ENCODE peak calls at places on chromosome 11, in seven cellular contexts. D is gastrocnemius medialis, G is epithelial cell of esophagus, V is aorta, E is adrenal gland, M is A549, O is HCT116. B is an unnamed sample.
A peak's percentile ranks its signal among the peaks of the same experiment; 100 is the strongest.

GRCh38 chr11:119389611-119390254 is 8.2 kb upstream of the USP2 start:
- DNase-seq in D (no peak), G (peak; percentile 45), V (no peak), E (no peak), M (no peak), O (no peak), B (no peak)

GRCh38 chr11:67561971-67562560 is 21.5 kb upstream of the GSTP1 start:
- DNase-seq in D (no peak), G (peak; percentile 29), V (no peak), E (no peak), M (peak; percentile 56), O (no peak), B (no peak)

GRCh38 chr11:85955531-85955930 is 100.3 kb downstream of the CCDC83 start:
- DNase-seq in D (no peak), G (no peak), V (no peak), E (no peak), M (no peak), O (no peak), B (no peak)

GRCh38 chr11:102287963-102288744 is 29.1 kb upstream of the BIRC3 start:
- DNase-seq in D (no peak), G (peak; percentile 81), V (no peak), E (peak; percentile 75), M (peak; percentile 80), O (peak; percentile 69), B (peak; percentile 67)

GRCh38 chr11:134504146-134504905 is 92.3 kb upstream of the B3GAT1 start:
- DNase-seq in D (no peak), G (no peak), V (peak; percentile 30), E (no peak), M (no peak), O (no peak), B (no peak)

GRCh38 chr11:102192349-102193066 is 82.3 kb downstream of the YAP1 start:
- DNase-seq in D (no peak), G (no peak), V (no peak), E (no peak), M (no peak), O (no peak), B (no peak)

GRCh38 chr11:75371930-75372876 is 20.7 kb upstream of the ARRB1 start:
- DNase-seq in D (no peak), G (peak; percentile 86), V (peak; percentile 16), E (no peak), M (peak; percentile 96), O (no peak), B (peak; percentile 32)

GRCh38 chr11:59206635-59207034 is 6.1 kb downstream of the MPEG1 start:
- DNase-seq in D (no peak), G (peak; percentile 62), V (no peak), E (peak; percentile 84), M (peak; percentile 50), O (peak; percentile 21), B (peak; percentile 13)

GRCh38 chr11:9617960-9618359 is 44.5 kb downstream of the WEE1 start:
- DNase-seq in D (no peak), G (peak; percentile 73), V (no peak), E (no peak), M (peak; percentile 40), O (no peak), B (no peak)

GRCh38 chr11:120881591-120881990 is 142.3 kb upstream of the TBCEL start:
- DNase-seq in D (no peak), G (no peak), V (no peak), E (no peak), M (no peak), O (no peak), B (no peak)

GRCh38 chr11:64553554-64554201 is 37.3 kb upstream of the SLC22A12 start:
- DNase-seq in D (no peak), G (peak; percentile 48), V (peak; percentile 89), E (peak; percentile 86), M (peak; percentile 43), O (no peak), B (no peak)

GRCh38 chr11:85889676-85890579 is 34.7 kb downstream of the CCDC83 start:
- DNase-seq in D (no peak), G (peak; percentile 89), V (no peak), E (no peak), M (peak; percentile 36), O (peak; percentile 72), B (peak; percentile 65)

GRCh38 chr11:2579315-2580060 is 120.3 kb downstream of the KCNQ1OT1 start:
- DNase-seq in D (peak; percentile 0), G (no peak), V (peak; percentile 61), E (peak; percentile 55), M (no peak), O (no peak), B (no peak)

GRCh38 chr11:76083563-76084451 is 122.5 kb downstream of the WNT11 start:
- DNase-seq in D (no peak), G (no peak), V (no peak), E (no peak), M (no peak), O (no peak), B (peak; percentile 95)

GRCh38 chr11:20114588-20114987 is 45.7 kb downstream of the DBX1 start:
- DNase-seq in D (no peak), G (no peak), V (no peak), E (no peak), M (no peak), O (no peak), B (no peak)

GRCh38 chr11:57376095-57376812 is 4.7 kb downstream of the PRG3 start:
- DNase-seq in D (no peak), G (no peak), V (no peak), E (no peak), M (no peak), O (no peak), B (no peak)

GRCh38 chr11:115959098-115959497 is 454.9 kb upstream of the CADM1 start:
- DNase-seq in D (no peak), G (no peak), V (no peak), E (no peak), M (no peak), O (no peak), B (no peak)

GRCh38 chr11:36131719-36132349 is 157.4 kb downstream of the COMMD9 start:
- DNase-seq in D (peak; percentile 31), G (peak; percentile 44), V (no peak), E (peak; percentile 86), M (peak; percentile 41), O (no peak), B (no peak)

GRCh38 chr11:46537121-46537520 is 56.7 kb downstream of the AMBRA1 start:
- DNase-seq in D (no peak), G (no peak), V (no peak), E (no peak), M (peak; percentile 29), O (no peak), B (no peak)

GRCh38 chr11:73019448-73019847 is 122.7 kb downstream of the FCHSD2 start:
- DNase-seq in D (no peak), G (no peak), V (no peak), E (no peak), M (no peak), O (no peak), B (no peak)

GRCh38 chr11:78798567-78799170 is 224.0 kb upstream of the NARS2 start:
- DNase-seq in D (peak; percentile 34), G (peak; percentile 52), V (peak; percentile 90), E (peak; percentile 83), M (peak; percentile 52), O (peak; percentile 28), B (no peak)

GRCh38 chr11:69075421-69076128 is 26.8 kb downstream of the TPCN2 start:
- DNase-seq in D (peak; percentile 36), G (peak; percentile 37), V (peak; percentile 92), E (no peak), M (no peak), O (peak; percentile 82), B (no peak)

GRCh38 chr11:27217948-27218410 is 145.0 kb downstream of the CCDC34 start:
- DNase-seq in D (no peak), G (peak; percentile 27), V (no peak), E (peak; percentile 79), M (no peak), O (no peak), B (no peak)

GRCh38 chr11:27215471-27216267 is 147.3 kb downstream of the CCDC34 start:
- DNase-seq in D (peak; percentile 33), G (no peak), V (no peak), E (peak; percentile 86), M (no peak), O (no peak), B (no peak)

GRCh38 chr11:27216268-27217149 is 146.5 kb downstream of the CCDC34 start:
- DNase-seq in D (peak; percentile 42), G (no peak), V (no peak), E (peak; percentile 96), M (no peak), O (no peak), B (no peak)

GRCh38 chr11:27217496-27217895 is 145.5 kb downstream of the CCDC34 start:
- DNase-seq in D (no peak), G (no peak), V (no peak), E (no peak), M (no peak), O (no peak), B (no peak)

DNA sequence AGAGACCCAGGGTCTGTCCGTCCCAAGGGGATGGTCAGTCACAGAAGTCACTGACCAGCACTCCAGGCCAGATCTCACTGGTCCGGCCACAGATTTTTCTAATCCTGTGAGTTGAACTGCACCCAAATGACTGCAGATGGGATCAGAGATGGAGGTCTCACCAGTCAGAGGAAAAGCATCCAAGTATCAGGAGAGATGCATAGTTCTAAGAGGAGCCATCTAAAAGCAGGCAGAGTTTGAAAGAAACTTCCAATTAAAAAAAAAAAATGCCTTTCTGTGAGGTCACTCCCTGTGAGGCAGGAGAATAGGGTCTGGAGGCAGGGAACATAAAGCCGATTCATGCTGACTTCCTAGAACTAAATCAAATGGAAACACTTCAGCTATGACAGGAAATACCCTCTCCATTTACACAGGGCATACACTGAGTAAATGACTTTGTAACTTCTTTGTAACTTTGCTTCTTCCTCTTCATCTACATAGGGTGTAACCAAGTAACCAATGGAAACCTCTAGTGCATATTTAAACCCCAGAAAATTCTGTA is 144.4 kb downstream of the CCDC34 start:
- DNase-seq in D (no peak), G (peak; percentile 24), V (no peak), E (no peak), M (peak; percentile 60), O (no peak), B (peak; percentile 47)
- H3K4me3 ChIP-seq in D (no peak overlapping the region), G (no peak overlapping the region), V (no peak overlapping the region), E (no peak overlapping the region), M (no peak overlapping the region), O (no peak overlapping the region), B (no peak overlapping the region)

GRCh38 chr11:129312741-129313587 is 62.7 kb upstream of the BARX2 start:
- DNase-seq in D (no peak), G (no peak), V (no peak), E (no peak), M (no peak), O (no peak), B (no peak)
- H3K4me3 ChIP-seq in D (no peak overlapping the region), G (no peak overlapping the region), V (no peak overlapping the region), E (no peak overlapping the region), M (no peak overlapping the region), O (no peak overlapping the region), B (no peak overlapping the region)

GRCh38 chr11:114166389-114166788 is 106.9 kb downstream of the ZBTB16 start:
- DNase-seq in D (no peak), G (no peak), V (no peak), E (no peak), M (no peak), O (no peak), B (no peak)
- H3K4me3 ChIP-seq in D (peak overlapping the region; percentile 36), G (no peak overlapping the region), V (no peak overlapping the region), E (no peak overlapping the region), M (no peak overlapping the region), O (no peak overlapping the region), B (no peak overlapping the region)

DNA sequence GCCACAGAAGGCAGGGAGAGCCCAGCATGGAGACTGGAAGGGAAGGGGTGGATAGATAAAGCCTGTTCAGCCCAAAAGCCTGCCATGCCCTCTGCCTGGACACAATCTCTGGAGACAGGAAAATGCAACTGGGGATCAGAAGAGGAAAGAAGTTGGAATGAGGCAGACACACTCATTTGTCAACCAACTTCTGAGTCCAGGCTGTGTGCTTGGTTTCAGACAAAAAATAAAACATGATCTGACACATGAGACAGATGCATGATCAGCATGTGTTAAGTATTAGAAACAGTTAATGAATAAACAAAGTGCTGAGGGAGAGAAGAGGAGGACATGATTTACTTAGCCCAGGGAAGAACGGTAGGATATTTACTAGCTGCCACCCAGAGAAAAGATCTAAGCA is 849 bp downstream of the LRRN4CL start:
- DNase-seq in D (no peak), G (no peak), V (no peak), E (no peak), M (no peak), O (no peak), B (no peak)
- H3K4me3 ChIP-seq in D (peak overlapping the region; percentile 31), G (no peak overlapping the region), V (no peak overlapping the region), E (no peak overlapping the region), M (no peak overlapping the region), O (no peak overlapping the region), B (no peak overlapping the region)

B was measured in PC-9.